ENCODE peak calls at places on chromosomes 6 and 20, in four cellular contexts. E is GM12865, A is Peyer's patch, Q is stomach. B is an unnamed sample.

GRCh38 chr6:31762878-31763616 is 591 bp downstream of the SAPCD1 start:
- DNase-seq in Q (no peak), A (no peak), E (no peak), B (no peak)

GRCh38 chr20:37342231-37343177 is 3.4 kb upstream of the SRC start:
- DNase-seq in E (peak; percentile 65), Q (no peak), A (peak; percentile 46), B (no peak)

GRCh38 chr20:59328071-59328470 is 27.7 kb downstream of the EDN3 start:
- DNase-seq in A (no peak), Q (no peak), E (no peak), B (no peak)

GRCh38 chr6:51842487-51843469 is 244.6 kb downstream of the PKHD1 start:
- DNase-seq in E (no peak), A (no peak), Q (no peak), B (no peak)

GRCh38 chr20:9353916-9354276 is 160.5 kb upstream of the LAMP5 start:
- DNase-seq in Q (no peak), E (no peak), A (no peak), B (no peak)

GRCh38 chr6:25418463-25419052 is 139.4 kb downstream of the CARMIL1 start:
- DNase-seq in E (no peak), Q (no peak), A (no peak), B (no peak)

GRCh38 chr6:28004350-28005123 is 47.5 kb downstream of the OR2B6 start:
- DNase-seq in Q (no peak), A (no peak), E (no peak), B (no peak)

GRCh38 chr20:4973330-4974097 is 27.8 kb downstream of the SLC23A2 start:
- DNase-seq in E (peak; percentile 96), A (peak; percentile 57), Q (peak; percentile 43), B (no peak)

GRCh38 chr20:51447097-51447764 is 95.3 kb downstream of the NFATC2 start:
- DNase-seq in A (no peak), Q (no peak), E (no peak), B (no peak)

GRCh38 chr6:42175860-42176259 is 2.7 kb downstream of the GUCA1A start:
- DNase-seq in A (no peak), E (no peak), Q (no peak), B (no peak)

GRCh38 chr6:39772559-39773283 is 19.5 kb upstream of the DAAM2 start:
- DNase-seq in E (no peak), A (no peak), Q (no peak), B (peak; percentile 4)

GRCh38 chr20:63212393-63212730 is 3.6 kb downstream of the YTHDF1 start:
- DNase-seq in E (no peak), A (no peak), Q (no peak), B (no peak)

GRCh38 chr6:159180001-159180400 is 10.8 kb downstream of the FNDC1 start:
- DNase-seq in Q (no peak), E (no peak), A (no peak), B (no peak)

GRCh38 chr20:1150218-1150617 is 31.8 kb downstream of the PSMF1 start:
- DNase-seq in Q (no peak), E (no peak), A (no peak), B (no peak)

GRCh38 chr20:35306931-35307517 is 14.8 kb upstream of the FAM83C start:
- DNase-seq in Q (peak; percentile 63), A (peak; percentile 65), E (peak; percentile 27), B (no peak)

GRCh38 chr6:83827050-83827449 is 26.1 kb upstream of the RIPPLY2 start:
- DNase-seq in A (no peak), E (no peak), Q (no peak), B (no peak)

GRCh38 chr6:85049282-85049681 is 284.9 kb upstream of the TBX18 start:
- DNase-seq in E (no peak), A (no peak), Q (no peak), B (no peak)

GRCh38 chr6:147390909-147391536 is 117.5 kb upstream of the SAMD5 start:
- DNase-seq in A (no peak), Q (no peak), E (peak; percentile 18), B (peak; percentile 23)

GRCh38 chr6:139597781-139598368 is 223.4 kb upstream of the CITED2 start:
- DNase-seq in Q (peak; percentile 80), E (no peak), A (peak; percentile 85), B (peak; percentile 10)

GRCh38 chr6:149451361-149452061 is 33.3 kb downstream of the ZC3H12D start:
- DNase-seq in A (peak; percentile 83), E (no peak), Q (no peak), B (no peak)

GRCh38 chr6:127266892-127267741 is 453 bp downstream of the RNF146 start:
- DNase-seq in Q (peak; percentile 48), E (peak; percentile 77), A (no peak), B (no peak)

GRCh38 chr20:44651507-44652373 is at the start of gene ADA:
- DNase-seq in A (peak; percentile 84), E (peak; percentile 71), Q (peak; percentile 71), B (no peak)

GRCh38 chr6:42166444-42167141 is 6.6 kb upstream of the GUCA1A start:
- DNase-seq in E (peak; percentile 77), A (peak; percentile 85), Q (peak; percentile 76), B (peak; percentile 73)

GRCh38 chr20:37223053-37223452 is 38.6 kb downstream of the GHRH start:
- DNase-seq in E (peak; percentile 31), A (no peak), Q (no peak), B (no peak)

GRCh38 chr6:124984668-124985338 is 22.6 kb downstream of the RNF217 start:
- DNase-seq in Q (no peak), E (no peak), A (no peak), B (no peak)

GRCh38 chr20:50681359-50682064 is 9.8 kb downstream of the RIPOR3 start:
- DNase-seq in E (no peak), Q (no peak), A (no peak), B (no peak)

GRCh38 chr6:158353851-158354508 is 41.7 kb downstream of the TULP4 start:
- DNase-seq in E (no peak), Q (no peak), A (no peak), B (no peak)

GRCh38 chr6:115551510-115551909 is 509.2 kb downstream of the FRK start:
- DNase-seq in Q (no peak), A (no peak), E (no peak), B (no peak)

GRCh38 chr6:81241717-81242116 is 510.8 kb downstream of the TENT5A start:
- DNase-seq in A (no peak), E (peak; percentile 6), Q (no peak), B (peak; percentile 14)

GRCh38 chr20:36093025-36093803 is 61.3 kb upstream of the EPB41L1 start:
- DNase-seq in A (peak; percentile 77), Q (peak; percentile 83), E (peak; percentile 47), B (peak; percentile 34)

GRCh38 chr6:33869121-33869520 is 65.3 kb upstream of the MLN start:
- DNase-seq in Q (no peak), E (no peak), A (no peak), B (no peak)

GRCh38 chr6:166341915-166342292 is 441 bp downstream of the SFT2D1 start:
- DNase-seq in Q (no peak), A (no peak), E (no peak), B (no peak)

GRCh38 chr20:45325367-45325766 is 17.3 kb upstream of the MATN4 start:
- DNase-seq in Q (no peak), A (peak; percentile 34), E (no peak), B (no peak)

GRCh38 chr6:11482616-11483015 is 54.9 kb upstream of the TMEM170B start:
- DNase-seq in A (no peak), E (no peak), Q (no peak), B (no peak)

DNA sequence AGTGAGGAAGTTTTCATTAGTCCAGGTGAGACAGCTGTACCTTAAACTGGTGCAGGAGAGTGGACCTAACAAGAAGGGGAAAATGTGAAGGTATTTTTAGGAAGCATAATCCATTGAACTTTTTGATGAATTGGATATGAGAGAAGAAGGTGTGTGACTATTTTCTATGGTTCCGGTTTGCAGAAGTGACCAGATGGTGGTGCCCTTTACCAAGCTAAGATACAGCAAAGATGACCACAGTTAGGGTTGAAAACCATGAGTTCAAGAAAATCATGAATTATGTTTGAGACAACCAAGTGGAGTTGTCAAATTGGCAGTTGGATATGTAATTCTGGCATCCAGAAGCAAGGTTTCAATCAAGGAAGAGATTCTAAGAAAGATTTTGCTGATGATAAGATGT is 61.9 kb upstream of the NRSN1 start:
- DNase-seq in E (peak; percentile 48), Q (no peak), A (no peak), B (no peak)
- TF ChIP-seq CTCF in E (peak; percentile 38), Q (no peak), A (no peak), B (peak; percentile 73)

GRCh38 chr6:119096683-119097310 is 18.3 kb upstream of the FAM184A start:
- DNase-seq in Q (no peak), E (no peak), A (no peak), B (no peak)

GRCh38 chr6:119105262-119105661 is 26.8 kb upstream of the FAM184A start:
- DNase-seq in Q (no peak), E (no peak), A (no peak), B (no peak)

GRCh38 chr6:119102901-119103300 is 24.4 kb upstream of the FAM184A start:
- DNase-seq in E (no peak), Q (no peak), A (no peak), B (no peak)

GRCh38 chr6:119100115-119100514 is 21.7 kb upstream of the FAM184A start:
- DNase-seq in E (no peak), Q (no peak), A (no peak), B (no peak)
- TF ChIP-seq CTCF in E (no peak), Q (no peak), A (no peak), B (no peak)

GRCh38 chr20:48403362-48403761 is 424.4 kb downstream of the PREX1 start:
- DNase-seq in A (no peak), Q (no peak), E (no peak), B (no peak)
- TF ChIP-seq CTCF in A (no peak), Q (no peak), E (no peak), B (no peak)

GRCh38 chr20:15482525-15482924 is 1090.7 kb downstream of the KIF16B start:
- DNase-seq in E (no peak), A (no peak), Q (no peak), B (no peak)
- TF ChIP-seq CTCF in E (no peak), A (no peak), Q (no peak), B (peak; percentile 18)

GRCh38 chr6:97218912-97219311 is 64.1 kb downstream of the MMS22L start:
- DNase-seq in Q (no peak), A (no peak), E (no peak), B (no peak)

DNA sequence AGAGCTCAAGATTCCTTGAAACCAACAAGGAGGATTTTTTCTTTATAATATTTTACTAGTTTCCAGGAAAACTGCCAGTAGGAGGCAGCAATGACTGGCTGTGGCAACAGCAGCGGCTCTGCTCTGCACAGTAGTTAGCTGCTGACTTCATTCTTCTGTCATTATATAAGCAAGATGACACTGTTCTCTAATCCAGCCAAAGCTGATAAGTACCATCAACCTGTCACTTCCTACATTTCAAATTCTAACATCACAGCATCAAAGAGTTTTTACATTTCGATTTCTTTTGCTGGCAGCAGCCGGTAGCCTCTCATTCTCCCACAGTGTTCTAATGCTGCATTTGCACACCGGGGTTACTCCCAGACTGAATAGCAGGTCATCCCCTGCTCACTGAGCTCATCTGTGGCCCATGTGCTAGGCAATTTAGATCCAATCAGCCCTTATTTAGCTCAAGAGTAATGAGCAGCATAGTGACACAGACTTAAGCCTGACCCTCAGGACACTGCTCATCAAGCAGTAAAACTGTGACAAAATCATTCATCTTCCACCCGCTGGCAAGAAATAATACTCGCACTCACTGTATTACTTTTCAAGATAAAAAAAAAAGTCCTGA is 67.8 kb downstream of the MMS22L start:
- DNase-seq in A (no peak), Q (no peak), E (peak; percentile 15), B (peak; percentile 50)
- TF ChIP-seq CTCF in A (no peak), Q (no peak), E (peak; percentile 22), B (peak; percentile 78)

GRCh38 chr20:11271319-11271718 is 597.5 kb upstream of the JAG1 start:
- DNase-seq in Q (no peak), E (no peak), A (no peak), B (no peak)
- TF ChIP-seq CTCF in Q (no peak), E (no peak), A (no peak), B (no peak)

GRCh38 chr20:54146672-54147071 is 27.1 kb downstream of the CYP24A1 start:
- DNase-seq in A (no peak), E (no peak), Q (no peak), B (no peak)
- TF ChIP-seq CTCF in A (no peak), E (no peak), Q (no peak), B (no peak)